ENCODE peak calls at places on chromosome 1, in six cellular contexts. X is astrocyte of the cerebellum, O is tibial nerve, Z is BE2C, J is mammary epithelial cell, K is fibroblast of mammary gland. F is an unnamed sample.

GRCh38 chr1:214983126-214983869 is 99.2 kb upstream of the KCNK2 start:
- DNase-seq in J (peak), K (peak), Z (no peak), O (no peak), X (peak), F (no peak)

GRCh38 chr1:87800006-87800405 is 471.3 kb downstream of the LMO4 start:
- DNase-seq in Z (no peak), K (no peak), O (no peak), X (no peak), J (no peak), F (peak)

GRCh38 chr1:155135416-155136197 is at the start of gene SLC50A1:
- DNase-seq in O (peak), X (peak), Z (peak), K (peak), J (peak), F (peak)

GRCh38 chr1:45009956-45010854 is 919 bp downstream of the HECTD3 start:
- DNase-seq in K (no peak), J (peak), X (no peak), Z (no peak), O (no peak), F (no peak)

GRCh38 chr1:32612189-32612881 is 38.0 kb downstream of the ZBTB8OS start:
- DNase-seq in X (peak), J (peak), Z (peak), O (peak), K (peak), F (peak)

GRCh38 chr1:53365405-53366063 is 37.7 kb upstream of the LRP8 start:
- DNase-seq in Z (no peak), K (no peak), J (no peak), X (no peak), O (no peak), F (no peak)

GRCh38 chr1:25772164-25772563 is 27.8 kb upstream of the SELENON start:
- DNase-seq in X (no peak), Z (no peak), J (no peak), O (no peak), K (no peak), F (no peak)

GRCh38 chr1:204503913-204504519 is 9.4 kb upstream of the PIK3C2B start:
- DNase-seq in J (no peak), O (no peak), X (no peak), K (no peak), Z (no peak), F (no peak)

GRCh38 chr1:215526846-215527151 is 40.3 kb upstream of the KCTD3 start:
- DNase-seq in O (no peak), X (no peak), Z (no peak), K (no peak), J (no peak), F (no peak)

DNA sequence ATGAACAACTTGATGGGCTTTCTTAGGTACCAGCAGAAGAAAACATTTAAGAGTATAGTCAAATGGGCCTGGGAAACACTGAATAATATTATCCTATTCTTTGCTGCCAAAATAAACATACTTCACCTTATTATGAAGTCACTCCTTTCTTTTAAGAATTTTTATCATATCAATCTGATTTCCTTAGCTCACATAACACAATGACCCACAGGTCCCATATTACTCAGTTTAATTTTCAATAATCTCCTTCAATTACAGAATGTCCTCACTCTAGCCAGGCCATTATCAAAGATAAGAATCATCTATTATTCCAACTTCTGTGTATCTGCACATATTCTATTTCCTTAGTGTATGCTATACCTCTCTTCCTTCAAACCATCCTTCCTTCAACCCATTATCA is 63.0 kb downstream of the PIGK start:
- DNase-seq in J (no peak), K (no peak), O (no peak), Z (no peak), X (no peak), F (no peak)
- H3K4me3 ChIP-seq in J (no peak), K (no peak), O (no peak), Z (no peak), X (no peak), F (no peak)

GRCh38 chr1:179293340-179294327 is at the start of gene SOAT1:
- DNase-seq in X (peak), J (peak), O (peak), K (peak), Z (peak), F (peak)
- TF ChIP-seq CTCF in X (no peak), J (no peak), O (no peak), K (no peak), Z (no peak), F (no peak)

GRCh38 chr1:15756143-15757015 is 2.2 kb upstream of the FBLIM1 start:
- DNase-seq in K (no peak), O (no peak), Z (no peak), X (no peak), J (peak), F (no peak)
- H3K4me3 ChIP-seq in K (no peak), O (no peak), Z (no peak), X (no peak), J (no peak), F (no peak)

DNA sequence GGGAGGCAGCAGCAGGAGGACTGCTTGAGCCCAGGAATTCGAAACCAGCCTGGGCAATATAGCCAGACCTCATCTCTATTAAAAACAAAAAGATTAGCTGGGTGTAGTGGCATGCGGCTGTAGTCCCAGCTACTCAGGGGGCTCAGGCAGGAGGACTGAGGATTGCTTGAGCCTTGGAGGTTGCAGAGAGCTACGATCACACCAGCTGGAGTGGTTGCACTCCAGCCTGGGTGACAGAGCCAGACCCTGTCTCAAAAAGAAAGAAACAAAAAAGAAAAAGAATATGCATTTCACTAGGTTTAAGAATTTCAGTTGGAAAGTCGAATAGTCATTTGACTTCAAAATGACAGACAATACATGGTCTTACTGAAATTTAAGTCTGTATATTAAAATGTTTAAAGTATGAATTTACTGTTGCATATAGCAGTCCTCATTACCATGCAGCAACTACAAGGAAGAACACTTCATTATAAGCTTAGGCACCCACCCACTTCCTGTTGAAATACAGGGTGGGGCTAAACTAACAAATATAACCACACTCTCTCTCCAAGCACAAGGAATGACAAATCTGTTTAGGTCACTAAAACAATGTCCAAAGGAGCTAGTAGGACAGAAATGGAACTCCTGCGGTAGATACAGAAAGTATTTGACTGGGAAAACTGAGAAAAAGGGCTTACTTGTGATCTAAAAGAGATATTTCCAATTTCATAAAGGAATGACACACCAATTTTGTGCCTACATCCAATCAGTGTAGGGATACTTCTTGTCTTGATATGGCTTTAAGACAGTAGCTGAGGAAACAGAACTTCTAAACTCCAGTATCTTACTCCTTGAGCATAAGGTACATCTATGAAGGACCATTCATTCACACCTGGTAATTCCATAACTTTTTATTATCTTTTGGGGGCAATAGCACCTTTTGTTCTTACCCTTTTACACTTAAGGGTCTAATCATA is 44.1 kb downstream of the GPR3 start:
- DNase-seq in Z (no peak), X (no peak), J (peak), K (peak), O (no peak), F (peak)
- TF ChIP-seq CTCF in Z (no peak), X (no peak), J (no peak), K (no peak), O (no peak), F (no peak)

F was measured in retinal pigment epithelial cell.